ENCODE peak calls at places on chromosomes 7 and 10, in six cellular contexts. Y, Z, X, T, E and J are unnamed samples.
A peak's percentile ranks its signal among the peaks of the same experiment; 100 is the strongest.

GRCh38 chr10:70858759-70859158 is 29.6 kb downstream of the PCBD1 start:
- DNase-seq in Y (no peak), Z (no peak), X (no peak), T (no peak), E (no peak), J (no peak)

GRCh38 chr10:97584060-97584797 is at the start of gene HOGA1:
- DNase-seq in Y (peak; percentile 91), Z (no peak), X (no peak), T (peak; percentile 55), E (peak; percentile 83), J (peak; percentile 70)

GRCh38 chr7:84194484-84195260 is at the start of gene SEMA3A:
- DNase-seq in Y (no peak), Z (no peak), X (peak; percentile 70), T (peak; percentile 94), E (peak; percentile 89), J (peak; percentile 13)

GRCh38 chr10:31419394-31420063 is 100.5 kb downstream of the ZEB1 start:
- DNase-seq in Y (no peak), Z (no peak), X (no peak), T (peak; percentile 55), E (peak; percentile 16), J (no peak)

GRCh38 chr7:38306914-38307313 is 33.5 kb upstream of the TARP start:
- DNase-seq in Y (no peak), Z (no peak), X (no peak), T (no peak), E (no peak), J (no peak)

GRCh38 chr7:137476937-137477336 is 133.4 kb upstream of the PTN start:
- DNase-seq in Y (no peak), Z (no peak), X (no peak), T (peak; percentile 59), E (no peak), J (no peak)

GRCh38 chr7:91226411-91226810 is 37.8 kb upstream of the FZD1 start:
- DNase-seq in Y (no peak), Z (no peak), X (no peak), T (peak; percentile 25), E (no peak), J (no peak)

GRCh38 chr7:46791180-46791579 is 790.7 kb downstream of the TNS3 start:
- DNase-seq in Y (no peak), Z (no peak), X (no peak), T (no peak), E (no peak), J (no peak)

GRCh38 chr7:2417981-2418481 is 14.6 kb downstream of the CHST12 start:
- DNase-seq in Y (no peak), Z (peak; percentile 35), X (no peak), T (peak; percentile 36), E (no peak), J (peak; percentile 19)

GRCh38 chr10:5945561-5946418 is 31.6 kb downstream of the IL15RA start:
- DNase-seq in Y (peak; percentile 92), Z (peak; percentile 97), X (peak; percentile 93), T (peak; percentile 97), E (peak; percentile 78), J (peak; percentile 49)

GRCh38 chr10:49756031-49756430 is 6.1 kb downstream of the OGDHL start:
- DNase-seq in Y (no peak), Z (no peak), X (no peak), T (no peak), E (no peak), J (no peak)

GRCh38 chr7:75977741-75978140 is 16.7 kb downstream of the TMEM120A start:
- DNase-seq in Y (peak; percentile 79), Z (no peak), X (no peak), T (no peak), E (no peak), J (no peak)

GRCh38 chr7:96701258-96701657 is 8.4 kb downstream of the SEM1 start:
- DNase-seq in Y (no peak), Z (no peak), X (no peak), T (no peak), E (no peak), J (no peak)

GRCh38 chr10:74292871-74293427 is 141.9 kb downstream of the ADK start:
- DNase-seq in Y (no peak), Z (no peak), X (peak; percentile 37), T (peak; percentile 87), E (peak; percentile 50), J (no peak)

GRCh38 chr10:110618206-110618605 is 25.9 kb upstream of the RBM20 start:
- DNase-seq in Y (no peak), Z (no peak), X (no peak), T (no peak), E (no peak), J (no peak)

GRCh38 chr10:88080213-88080612 is 216.8 kb downstream of the PTEN start:
- DNase-seq in Y (no peak), Z (no peak), X (no peak), T (peak; percentile 78), E (no peak), J (no peak)

GRCh38 chr7:3162286-3162685 is 118.6 kb upstream of the CARD11 start:
- DNase-seq in Y (no peak), Z (no peak), X (no peak), T (peak; percentile 7), E (no peak), J (no peak)

GRCh38 chr7:70042533-70042932 is 444.3 kb downstream of the AUTS2 start:
- DNase-seq in Y (no peak), Z (no peak), X (no peak), T (no peak), E (peak; percentile 3), J (no peak)

GRCh38 chr10:127991543-127992255 is 84.8 kb downstream of the PTPRE start:
- DNase-seq in Y (peak; percentile 61), Z (no peak), X (no peak), T (no peak), E (no peak), J (no peak)

GRCh38 chr10:12638103-12638502 is 288.8 kb downstream of the CAMK1D start:
- DNase-seq in Y (no peak), Z (no peak), X (peak; percentile 11), T (peak; percentile 31), E (no peak), J (peak; percentile 81)

GRCh38 chr7:29329686-29330085 is 135.1 kb downstream of the CHN2 start:
- DNase-seq in Y (no peak), Z (no peak), X (no peak), T (no peak), E (no peak), J (no peak)

GRCh38 chr7:96998765-96999164 is 6.6 kb upstream of the DLX6 start:
- DNase-seq in Y (no peak), Z (no peak), X (no peak), T (no peak), E (no peak), J (no peak)

GRCh38 chr10:112370424-112370819 is 3.5 kb upstream of the ACSL5 start:
- DNase-seq in Y (no peak), Z (no peak), X (no peak), T (no peak), E (no peak), J (no peak)

GRCh38 chr10:88791924-88792323 is 10.6 kb upstream of the LIPM start:
- DNase-seq in Y (no peak), Z (no peak), X (no peak), T (peak; percentile 8), E (peak; percentile 44), J (no peak)

GRCh38 chr10:89164920-89165319 is 42.2 kb downstream of the CH25H start:
- DNase-seq in Y (no peak), Z (no peak), X (no peak), T (no peak), E (no peak), J (no peak)

DNA sequence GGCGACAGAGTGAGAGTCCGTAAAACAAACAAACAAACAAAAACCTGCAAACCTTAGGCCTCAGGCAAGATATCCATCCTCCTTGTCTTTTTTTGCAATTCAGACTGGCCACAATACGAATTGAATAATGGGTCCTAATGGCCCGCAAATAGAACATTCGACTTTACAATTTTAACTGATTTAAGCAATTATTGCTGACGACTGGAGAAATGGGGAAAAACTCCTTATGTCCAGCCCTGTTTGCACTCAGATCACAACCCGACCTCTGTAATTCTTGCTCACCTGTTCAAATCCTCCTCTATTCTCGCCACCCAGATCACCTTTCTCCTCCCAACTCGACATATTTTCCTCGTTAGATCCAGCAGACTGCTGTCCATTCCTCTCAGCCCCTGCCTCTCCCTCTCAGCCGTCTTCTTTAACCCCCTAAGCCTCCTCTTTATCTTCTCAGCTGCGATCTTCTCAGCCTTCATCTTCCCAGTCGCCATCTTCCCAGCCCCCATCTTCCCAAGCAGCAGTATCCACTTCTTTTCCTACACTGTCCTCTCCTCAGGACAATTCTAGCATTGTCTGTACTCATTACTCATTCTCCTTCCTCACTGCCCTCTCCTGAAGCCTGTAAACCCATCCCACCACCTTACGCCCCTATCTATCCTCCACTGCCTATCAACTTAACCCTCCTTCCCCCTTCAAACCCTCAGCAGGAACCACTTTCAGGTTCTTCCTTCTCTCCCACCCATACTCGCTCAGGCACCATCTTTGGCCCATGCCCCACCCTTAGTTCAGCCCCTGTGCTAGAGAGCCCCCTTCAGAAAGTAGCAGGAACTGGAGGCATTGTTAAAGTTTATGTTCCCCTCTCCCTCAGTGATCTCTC is 61.8 kb downstream of the LRRC17 start:
- DNase-seq in Y (no peak), Z (no peak), X (no peak), T (no peak), E (no peak), J (no peak)
- TF ChIP-seq CTCF in Y (no peak), Z (no peak), X (no peak), T (no peak), E (no peak), J (no peak)

GRCh38 chr10:43229208-43230061 is 37.4 kb downstream of the RASGEF1A start:
- DNase-seq in Y (peak; percentile 62), Z (no peak), X (no peak), T (no peak), E (peak; percentile 16), J (peak; percentile 76)
- H3K4me3 ChIP-seq in Y (peak overlapping the region; percentile 36), Z (no peak overlapping the region), X (no peak overlapping the region), T (no peak overlapping the region), E (no peak overlapping the region), J (no peak overlapping the region)

GRCh38 chr10:33655921-33656320 is 321.5 kb upstream of the NRP1 start:
- DNase-seq in Y (no peak), Z (no peak), X (no peak), T (no peak), E (no peak), J (no peak)
- TF ChIP-seq CTCF in Y (no peak), Z (no peak), X (no peak), T (no peak), E (no peak), J (no peak)

DNA sequence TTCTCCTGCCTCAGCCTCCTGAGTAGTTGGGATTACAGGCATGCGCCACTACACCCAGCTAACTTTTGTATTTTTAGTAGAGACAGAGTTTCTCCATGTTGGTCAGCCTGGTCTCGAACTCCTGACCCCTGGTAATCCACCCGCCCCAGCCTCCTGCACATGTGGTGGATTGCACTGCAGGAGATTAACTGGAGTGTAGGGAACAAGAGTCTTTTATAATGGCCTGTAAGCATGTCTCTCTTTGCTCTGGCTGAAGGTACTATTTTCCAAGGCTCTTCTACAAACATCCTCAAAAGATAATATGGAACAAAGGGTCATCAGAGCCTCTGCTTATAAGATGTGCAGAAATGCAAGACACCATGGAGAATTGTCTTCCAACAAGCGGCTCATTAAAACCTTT is 3.2 kb downstream of the TOMM7 start:
- DNase-seq in Y (no peak), Z (no peak), X (no peak), T (no peak), E (no peak), J (no peak)
- H3K4me3 ChIP-seq in Y (no peak overlapping the region), Z (no peak overlapping the region), X (no peak overlapping the region), T (no peak overlapping the region), E (no peak overlapping the region), J (no peak overlapping the region)